ENCODE peak calls at places on chromosome 22, in ten cellular contexts. S is activated naive CD4-positive, alpha-beta T cell treated with Interleukin-2 at 50 U/mL for 16 hours; X is KBM-7; P is left ventricle myocardium inferior; D is stimulated activated CD8-positive, alpha-beta memory T cell treated with anti-CD3 and anti-CD28 coated beads, Interleukin-15, amount 100 ng/mL, for 4 hours; E is germinal center; V is activated T-cell treated with anti-CD3 and anti-CD28 coated beads, Interleukin-2, amount 50 U/mL, for 48 hours; B is iPS DF 6.9; J is retina; I is skeletal muscle cell. O is an unnamed sample.
A peak's percentile ranks its signal among the peaks of the same experiment; 100 is the strongest.

GRCh38 chr22:37797874-37798500 is 9.7 kb upstream of the GCAT start:
- DNase-seq in S (no peak), X (no peak), P (no peak), D (no peak), E (no peak), V (no peak), B (no peak), J (no peak), I (no peak), O (no peak)

GRCh38 chr22:30640361-30640760 is 4.8 kb downstream of the SLC35E4 start:
- DNase-seq in S (no peak), X (no peak), P (no peak), D (no peak), E (no peak), V (no peak), B (no peak), J (no peak), I (no peak), O (no peak)

GRCh38 chr22:50739894-50740293 is 1.9 kb downstream of the ACR start:
- DNase-seq in S (no peak), X (no peak), P (no peak), D (no peak), E (no peak), V (no peak), B (no peak), J (no peak), I (no peak), O (peak; percentile 18)

GRCh38 chr22:26648011-26648497 is 9.3 kb upstream of the MIAT start:
- DNase-seq in S (peak; percentile 40), X (peak; percentile 61), P (no peak), D (no peak), E (no peak), V (peak; percentile 61), B (no peak), J (peak; percentile 93), I (no peak), O (peak; percentile 68)

GRCh38 chr22:46171940-46172339 is 21.6 kb downstream of the PPARA start:
- DNase-seq in S (no peak), X (peak; percentile 73), P (no peak), D (no peak), E (no peak), V (no peak), B (no peak), J (no peak), I (no peak), O (no peak)

GRCh38 chr22:43155789-43156188 is 4.4 kb downstream of the TSPO start:
- DNase-seq in S (no peak), X (no peak), P (no peak), D (no peak), E (no peak), V (no peak), B (no peak), J (no peak), I (no peak), O (no peak)

GRCh38 chr22:24235315-24235714 is 9.6 kb downstream of the GGT5 start:
- DNase-seq in S (no peak), X (no peak), P (no peak), D (no peak), E (no peak), V (no peak), B (no peak), J (no peak), I (no peak), O (no peak)

GRCh38 chr22:46537946-46538815 is 761 bp upstream of the CELSR1 start:
- DNase-seq in S (no peak), X (no peak), P (peak; percentile 18), D (no peak), E (no peak), V (no peak), B (no peak), J (peak; percentile 68), I (no peak), O (no peak)

GRCh38 chr22:19577422-19577966 is 53.3 kb upstream of the CLDN5 start:
- DNase-seq in S (no peak), X (no peak), P (no peak), D (no peak), E (no peak), V (no peak), B (no peak), J (no peak), I (no peak), O (no peak)

GRCh38 chr22:50498322-50498861 is 9.1 kb downstream of the LMF2 start:
- DNase-seq in S (peak; percentile 68), X (peak; percentile 82), P (no peak), D (peak; percentile 45), E (peak; percentile 59), V (peak; percentile 80), B (no peak), J (peak; percentile 60), I (no peak), O (no peak)

GRCh38 chr22:39913886-39914285 is 13.0 kb downstream of the GRAP2 start:
- DNase-seq in S (no peak), X (no peak), P (no peak), D (no peak), E (no peak), V (no peak), B (no peak), J (peak; percentile 26), I (no peak), O (no peak)

GRCh38 chr22:36331912-36332622 is 55.7 kb downstream of the MYH9 start:
- DNase-seq in S (peak; percentile 53), X (peak; percentile 82), P (peak; percentile 83), D (no peak), E (peak; percentile 78), V (peak; percentile 72), B (no peak), J (no peak), I (no peak), O (no peak)

GRCh38 chr22:38799265-38800002 is 5.5 kb upstream of the DNAL4 start:
- DNase-seq in S (no peak), X (peak; percentile 36), P (no peak), D (no peak), E (no peak), V (no peak), B (no peak), J (no peak), I (peak; percentile 36), O (no peak)